ENCODE peak calls at places on chromosomes 12 and 14, in nine cellular contexts. One of them, this sample, is unnamed.

GRCh38 chr14:73786632-73786941 is 65.0 kb upstream of the PTGR2 start:
- DNase-seq in AG04449: no peak
- DNase-seq in BJ: no peak
- DNase-seq in Peyer's patch: peak
- DNase-seq in WTC11: peak
- DNase-seq in CD4-positive, alpha-beta T cell: no peak
- DNase-seq in GM06990: peak
- DNase-seq in suprapubic skin: no peak
- DNase-seq in psoas muscle: peak
- DNase-seq in this sample: no peak

GRCh38 chr12:177980-178714 is 35.8 kb downstream of the SLC6A12 start:
- DNase-seq in BJ: no peak
- DNase-seq in psoas muscle: no peak
- DNase-seq in GM06990: no peak
- DNase-seq in Peyer's patch: no peak
- DNase-seq in WTC11: no peak
- DNase-seq in suprapubic skin: no peak
- DNase-seq in CD4-positive, alpha-beta T cell: no peak
- DNase-seq in AG04449: no peak
- DNase-seq in this sample: no peak

GRCh38 chr14:99349721-99350495 is 77.9 kb upstream of the BCL11B start:
- DNase-seq in AG04449: no peak
- DNase-seq in WTC11: no peak
- DNase-seq in GM06990: no peak
- DNase-seq in CD4-positive, alpha-beta T cell: no peak
- DNase-seq in psoas muscle: no peak
- DNase-seq in suprapubic skin: peak
- DNase-seq in BJ: no peak
- DNase-seq in Peyer's patch: no peak
- DNase-seq in this sample: no peak

GRCh38 chr12:6771091-6771495 is 1.2 kb upstream of the LAG3 start:
- DNase-seq in BJ: no peak
- DNase-seq in CD4-positive, alpha-beta T cell: no peak
- DNase-seq in GM06990: no peak
- DNase-seq in Peyer's patch: no peak
- DNase-seq in WTC11: no peak
- DNase-seq in psoas muscle: no peak
- DNase-seq in suprapubic skin: no peak
- DNase-seq in AG04449: no peak
- DNase-seq in this sample: no peak

GRCh38 chr14:67940894-67941455 is 121.4 kb downstream of the RAD51B start:
- DNase-seq in suprapubic skin: no peak
- DNase-seq in psoas muscle: no peak
- DNase-seq in WTC11: no peak
- DNase-seq in Peyer's patch: no peak
- DNase-seq in GM06990: no peak
- DNase-seq in BJ: peak
- DNase-seq in CD4-positive, alpha-beta T cell: no peak
- DNase-seq in AG04449: peak
- DNase-seq in this sample: no peak

GRCh38 chr12:105079011-105079570 is 5.2 kb downstream of the ALDH1L2 start:
- DNase-seq in psoas muscle: no peak
- DNase-seq in AG04449: no peak
- DNase-seq in WTC11: no peak
- DNase-seq in BJ: no peak
- DNase-seq in suprapubic skin: no peak
- DNase-seq in CD4-positive, alpha-beta T cell: no peak
- DNase-seq in GM06990: no peak
- DNase-seq in Peyer's patch: no peak
- DNase-seq in this sample: no peak

GRCh38 chr12:108559748-108560147 is 1.2 kb downstream of the SART3 start:
- DNase-seq in suprapubic skin: no peak
- DNase-seq in Peyer's patch: no peak
- DNase-seq in BJ: no peak
- DNase-seq in AG04449: no peak
- DNase-seq in CD4-positive, alpha-beta T cell: no peak
- DNase-seq in psoas muscle: no peak
- DNase-seq in GM06990: no peak
- DNase-seq in WTC11: no peak
- DNase-seq in this sample: no peak

GRCh38 chr12:1972260-1972659 is 32.0 kb downstream of the DCP1B start:
- DNase-seq in AG04449: peak
- DNase-seq in suprapubic skin: no peak
- DNase-seq in Peyer's patch: no peak
- DNase-seq in BJ: peak
- DNase-seq in GM06990: no peak
- DNase-seq in WTC11: no peak
- DNase-seq in CD4-positive, alpha-beta T cell: no peak
- DNase-seq in psoas muscle: no peak
- DNase-seq in this sample: no peak

GRCh38 chr12:71356569-71356968 is 83.0 kb upstream of the LGR5 start:
- DNase-seq in suprapubic skin: no peak
- DNase-seq in psoas muscle: no peak
- DNase-seq in WTC11: no peak
- DNase-seq in CD4-positive, alpha-beta T cell: no peak
- DNase-seq in AG04449: no peak
- DNase-seq in GM06990: no peak
- DNase-seq in Peyer's patch: no peak
- DNase-seq in BJ: no peak
- DNase-seq in this sample: no peak

GRCh38 chr12:15982471-15982870 is 71.3 kb downstream of the DERA start:
- DNase-seq in CD4-positive, alpha-beta T cell: no peak
- DNase-seq in psoas muscle: no peak
- DNase-seq in BJ: no peak
- DNase-seq in suprapubic skin: no peak
- DNase-seq in AG04449: no peak
- DNase-seq in Peyer's patch: no peak
- DNase-seq in GM06990: no peak
- DNase-seq in WTC11: no peak
- DNase-seq in this sample: no peak

GRCh38 chr12:77087427-77087826 is 22.1 kb upstream of the E2F7 start:
- DNase-seq in suprapubic skin: no peak
- DNase-seq in GM06990: no peak
- DNase-seq in AG04449: peak
- DNase-seq in psoas muscle: no peak
- DNase-seq in CD4-positive, alpha-beta T cell: no peak
- DNase-seq in Peyer's patch: no peak
- DNase-seq in BJ: no peak
- DNase-seq in WTC11: no peak
- DNase-seq in this sample: no peak

GRCh38 chr12:71216725-71217579 is 59.2 kb upstream of the TSPAN8 start:
- DNase-seq in suprapubic skin: no peak
- DNase-seq in WTC11: peak
- DNase-seq in CD4-positive, alpha-beta T cell: no peak
- DNase-seq in Peyer's patch: no peak
- DNase-seq in BJ: no peak
- DNase-seq in psoas muscle: no peak
- DNase-seq in GM06990: no peak
- DNase-seq in AG04449: no peak
- DNase-seq in this sample: no peak

GRCh38 chr12:76117067-76117691 is 32.7 kb upstream of the NAP1L1 start:
- DNase-seq in GM06990: no peak
- DNase-seq in suprapubic skin: no peak
- DNase-seq in AG04449: no peak
- DNase-seq in psoas muscle: no peak
- DNase-seq in BJ: no peak
- DNase-seq in WTC11: no peak
- DNase-seq in CD4-positive, alpha-beta T cell: no peak
- DNase-seq in Peyer's patch: no peak
- DNase-seq in this sample: no peak

GRCh38 chr12:29164477-29165163 is 15.5 kb downstream of the FAR2 start:
- DNase-seq in Peyer's patch: no peak
- DNase-seq in BJ: peak
- DNase-seq in GM06990: peak
- DNase-seq in WTC11: no peak
- DNase-seq in psoas muscle: no peak
- DNase-seq in CD4-positive, alpha-beta T cell: no peak
- DNase-seq in suprapubic skin: no peak
- DNase-seq in AG04449: peak
- DNase-seq in this sample: no peak

DNA sequence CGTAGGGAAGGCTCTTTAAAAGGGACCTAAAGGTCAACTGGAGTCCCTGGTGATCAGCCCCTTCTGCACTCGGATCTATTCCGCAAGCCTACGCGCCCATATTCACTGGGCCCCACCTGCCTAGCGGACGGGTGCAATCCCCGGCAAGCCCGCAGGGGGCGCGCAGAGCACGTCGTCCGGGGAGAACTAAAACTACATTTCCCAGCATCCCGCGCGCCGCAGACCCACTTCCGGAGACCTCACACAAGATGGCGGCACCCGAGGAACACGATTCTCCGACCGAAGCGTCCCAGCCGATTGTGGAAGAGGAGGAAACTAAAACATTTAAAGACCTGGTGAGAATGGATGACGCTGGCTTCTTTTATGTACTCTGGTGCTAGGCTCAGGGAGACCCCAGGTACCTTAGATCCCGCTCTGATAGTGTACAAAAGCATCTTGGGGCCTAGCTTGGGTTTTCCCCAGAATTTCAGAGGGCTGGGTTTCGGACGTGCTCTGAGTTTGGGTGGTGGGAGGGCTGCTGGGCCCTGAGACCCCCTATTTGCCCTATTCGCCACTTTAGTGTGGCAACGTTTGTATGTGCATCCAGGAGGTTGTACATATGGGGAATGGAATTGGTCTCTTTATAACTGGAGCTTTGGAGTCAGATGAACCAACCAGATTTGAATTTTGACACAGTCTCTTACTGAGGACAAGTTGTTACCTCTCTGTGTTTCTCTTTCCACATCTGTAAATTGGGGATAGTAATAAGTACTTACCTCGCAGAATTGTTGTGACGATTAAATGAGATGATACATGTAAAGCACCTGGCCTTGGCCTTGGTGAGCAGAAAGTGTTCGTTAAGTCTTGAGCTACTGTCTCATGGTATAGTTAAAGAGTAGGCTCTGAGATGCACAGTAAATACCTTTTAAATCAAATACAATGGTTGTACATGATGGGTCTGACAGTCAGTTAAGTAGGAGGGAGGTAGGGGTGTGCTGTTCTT is at the start of gene DDX47:
- DNase-seq in suprapubic skin: peak
- DNase-seq in BJ: no peak
- DNase-seq in GM06990: peak
- DNase-seq in Peyer's patch: peak
- DNase-seq in CD4-positive, alpha-beta T cell: peak
- DNase-seq in psoas muscle: peak
- DNase-seq in WTC11: peak
- DNase-seq in AG04449: no peak
- DNase-seq in this sample: peak
- TF ChIP-seq CTCF in suprapubic skin: peak
- TF ChIP-seq CTCF in BJ: peak
- TF ChIP-seq CTCF in GM06990: peak
- TF ChIP-seq CTCF in Peyer's patch: peak
- TF ChIP-seq CTCF in CD4-positive, alpha-beta T cell: peak
- TF ChIP-seq CTCF in psoas muscle: peak
- TF ChIP-seq CTCF in WTC11: peak
- TF ChIP-seq CTCF in AG04449: peak
- TF ChIP-seq CTCF in this sample: peak

DNA sequence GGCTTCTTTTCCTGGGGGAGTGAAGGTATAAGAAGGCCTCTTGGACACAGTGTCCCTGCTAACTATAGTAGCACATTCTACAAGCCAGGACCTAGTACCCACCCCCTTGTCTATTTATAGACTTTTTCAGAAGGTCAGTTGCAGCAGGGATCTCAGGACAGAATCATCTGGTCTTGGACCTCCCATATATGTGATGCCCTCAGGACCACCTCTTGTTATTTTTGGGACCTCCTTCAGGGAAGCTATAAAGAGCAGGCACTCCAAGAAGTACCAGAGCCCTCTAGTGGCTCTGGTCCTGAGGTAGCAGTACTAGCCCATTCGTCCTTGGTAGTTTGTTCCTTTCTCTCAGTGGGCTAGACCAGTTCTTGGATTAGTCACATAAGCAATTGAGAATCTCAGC is 4.3 kb downstream of the COQ10A start:
- DNase-seq in psoas muscle: no peak
- DNase-seq in GM06990: no peak
- DNase-seq in CD4-positive, alpha-beta T cell: no peak
- DNase-seq in AG04449: no peak
- DNase-seq in WTC11: no peak
- DNase-seq in suprapubic skin: no peak
- DNase-seq in BJ: no peak
- DNase-seq in Peyer's patch: no peak
- DNase-seq in this sample: no peak
- TF ChIP-seq CTCF in psoas muscle: peak
- TF ChIP-seq CTCF in GM06990: peak
- TF ChIP-seq CTCF in CD4-positive, alpha-beta T cell: no peak
- TF ChIP-seq CTCF in AG04449: peak
- TF ChIP-seq CTCF in WTC11: no peak
- TF ChIP-seq CTCF in suprapubic skin: no peak
- TF ChIP-seq CTCF in BJ: peak
- TF ChIP-seq CTCF in Peyer's patch: peak
- TF ChIP-seq CTCF in this sample: no peak

DNA sequence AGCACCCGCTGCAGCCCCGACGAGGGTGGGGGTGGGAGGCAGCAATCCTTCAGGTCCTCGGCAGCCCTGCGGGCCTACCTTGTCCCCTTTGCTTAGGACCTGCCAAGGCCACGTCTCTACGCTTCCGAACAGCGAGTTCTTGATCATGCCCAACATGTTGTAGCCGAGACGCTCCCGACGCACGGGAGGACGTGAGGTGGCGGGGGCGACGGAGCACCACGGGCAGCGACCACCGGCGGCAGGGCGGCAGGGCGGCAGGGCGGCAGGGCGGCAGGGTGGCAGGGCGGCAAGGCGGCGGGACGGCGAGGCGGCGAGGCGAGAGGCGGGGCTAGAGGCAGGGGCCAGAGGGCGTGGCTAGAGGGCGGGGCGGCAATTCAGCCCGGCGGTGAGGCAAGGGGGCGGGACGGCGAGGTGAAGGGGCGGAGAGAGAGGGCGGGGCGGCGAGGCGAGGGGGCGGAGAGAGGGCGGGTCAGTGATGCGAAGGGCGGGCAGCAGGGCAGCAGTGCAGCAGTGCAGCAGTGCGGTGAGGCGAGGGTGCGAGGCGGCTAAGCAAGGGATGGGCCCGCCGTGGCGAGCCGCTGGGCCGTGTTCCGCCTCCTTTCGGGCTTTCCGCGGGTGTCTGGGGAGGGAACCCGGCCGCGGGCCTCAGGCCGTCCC is at the start of gene HEBP1:
- DNase-seq in Peyer's patch: peak
- DNase-seq in AG04449: no peak
- DNase-seq in suprapubic skin: peak
- DNase-seq in GM06990: peak
- DNase-seq in CD4-positive, alpha-beta T cell: peak
- DNase-seq in WTC11: peak
- DNase-seq in BJ: no peak
- DNase-seq in psoas muscle: peak
- DNase-seq in this sample: peak
- TF ChIP-seq CTCF in Peyer's patch: no peak
- TF ChIP-seq CTCF in AG04449: no peak
- TF ChIP-seq CTCF in suprapubic skin: no peak
- TF ChIP-seq CTCF in GM06990: no peak
- TF ChIP-seq CTCF in CD4-positive, alpha-beta T cell: no peak
- TF ChIP-seq CTCF in WTC11: no peak
- TF ChIP-seq CTCF in BJ: no peak
- TF ChIP-seq CTCF in psoas muscle: no peak
- TF ChIP-seq CTCF in this sample: no peak

DNA sequence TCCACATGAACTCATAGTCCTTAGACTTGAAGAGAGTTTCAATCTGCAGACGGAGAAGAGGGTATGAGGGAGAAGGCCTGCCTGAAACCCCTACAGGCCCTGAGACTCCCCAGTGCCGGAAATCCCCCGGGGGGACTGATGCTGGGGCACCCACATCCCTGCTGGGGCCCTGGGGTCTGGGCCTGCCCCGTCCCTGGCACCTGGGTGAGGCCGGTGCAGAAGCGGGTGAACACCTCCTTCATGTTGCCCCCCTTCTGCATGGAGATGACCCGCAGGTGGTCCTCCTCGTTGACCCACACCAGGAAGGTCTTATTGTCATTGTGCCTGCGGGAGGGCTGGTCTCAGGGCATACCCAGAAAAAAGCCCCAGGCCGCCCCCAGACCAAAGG is 2.4 kb downstream of the CKB start:
- DNase-seq in suprapubic skin: no peak
- DNase-seq in Peyer's patch: no peak
- DNase-seq in CD4-positive, alpha-beta T cell: no peak
- DNase-seq in GM06990: peak
- DNase-seq in WTC11: no peak
- DNase-seq in AG04449: no peak
- DNase-seq in BJ: no peak
- DNase-seq in psoas muscle: no peak
- DNase-seq in this sample: no peak
- TF ChIP-seq CTCF in suprapubic skin: no peak
- TF ChIP-seq CTCF in Peyer's patch: no peak
- TF ChIP-seq CTCF in CD4-positive, alpha-beta T cell: no peak
- TF ChIP-seq CTCF in GM06990: no peak
- TF ChIP-seq CTCF in WTC11: no peak
- TF ChIP-seq CTCF in AG04449: no peak
- TF ChIP-seq CTCF in BJ: no peak
- TF ChIP-seq CTCF in psoas muscle: no peak
- TF ChIP-seq CTCF in this sample: no peak